ENCODE peak calls at places on chromosomes 12 and 14, in six cellular contexts. B is GM23248, F is psoas muscle, O is ovary, U is tibial artery, D is uterus. J is an unnamed sample. For H3K27me3, the result is how much of the 10 kb centered on the place peaks cover.

GRCh38 chr12:113911971-113912760 is 54.0 kb downstream of the RBM19 start:
- DNase-seq in B (no peak), F (no peak), O (no peak), U (no peak), D (no peak), J (no peak)

GRCh38 chr12:25041006-25041741 is 92.3 kb upstream of the BCAT1 start:
- DNase-seq in B (no peak), F (no peak), O (no peak), U (no peak), D (no peak), J (no peak)

GRCh38 chr12:9651265-9651729 is 18.2 kb upstream of the CLEC2D start:
- DNase-seq in B (peak), F (no peak), O (no peak), U (no peak), D (no peak), J (no peak)

GRCh38 chr12:41361791-41362190 is 173.7 kb downstream of the PDZRN4 start:
- DNase-seq in B (no peak), F (no peak), O (no peak), U (no peak), D (no peak), J (no peak)

GRCh38 chr12:131803995-131804521 is 24.1 kb upstream of the MMP17 start:
- DNase-seq in B (peak), F (no peak), O (peak), U (no peak), D (no peak), J (no peak)

GRCh38 chr12:83388551-83388950 is 701.8 kb downstream of the TMTC2 start:
- DNase-seq in B (no peak), F (no peak), O (no peak), U (no peak), D (no peak), J (no peak)

GRCh38 chr12:113470871-113471618 is 626 bp downstream of the LHX5 start:
- DNase-seq in B (no peak), F (no peak), O (no peak), U (no peak), D (no peak), J (no peak)

GRCh38 chr12:100404769-100405407 is 48.0 kb downstream of the SLC17A8 start:
- DNase-seq in B (peak), F (no peak), O (no peak), U (no peak), D (no peak), J (peak)

GRCh38 chr12:47343684-47344567 is 264.2 kb upstream of the AMIGO2 start:
- DNase-seq in B (peak), F (no peak), O (no peak), U (no peak), D (no peak), J (no peak)

GRCh38 chr12:105330283-105330937 is at the start of gene C12orf75:
- DNase-seq in B (peak), F (peak), O (peak), U (peak), D (peak), J (peak)

GRCh38 chr14:100780646-100781355 is 45.1 kb upstream of the MEG3 start:
- DNase-seq in B (no peak), F (no peak), O (peak), U (peak), D (no peak), J (no peak)

GRCh38 chr12:53696285-53696654 is 20.4 kb upstream of the ATP5MC2 start:
- DNase-seq in B (peak), F (no peak), O (no peak), U (no peak), D (no peak), J (peak)

GRCh38 chr12:53696655-53697321 is 20.9 kb upstream of the ATP5MC2 start:
- DNase-seq in B (no peak), F (no peak), O (no peak), U (no peak), D (no peak), J (no peak)

GRCh38 chr12:53698948-53699672 is 23.2 kb upstream of the ATP5MC2 start:
- DNase-seq in B (no peak), F (no peak), O (no peak), U (no peak), D (no peak), J (no peak)

GRCh38 chr12:53694746-53695145 is 18.9 kb upstream of the ATP5MC2 start:
- DNase-seq in B (no peak), F (no peak), O (no peak), U (no peak), D (no peak), J (no peak)

GRCh38 chr12:53695148-53696138 is 19.6 kb upstream of the ATP5MC2 start:
- DNase-seq in B (peak), F (peak), O (peak), U (peak), D (no peak), J (no peak)
- H3K4me3 ChIP-seq in B (peak), F (peak), O (no peak), U (no peak), D (no peak), J (peak)

DNA sequence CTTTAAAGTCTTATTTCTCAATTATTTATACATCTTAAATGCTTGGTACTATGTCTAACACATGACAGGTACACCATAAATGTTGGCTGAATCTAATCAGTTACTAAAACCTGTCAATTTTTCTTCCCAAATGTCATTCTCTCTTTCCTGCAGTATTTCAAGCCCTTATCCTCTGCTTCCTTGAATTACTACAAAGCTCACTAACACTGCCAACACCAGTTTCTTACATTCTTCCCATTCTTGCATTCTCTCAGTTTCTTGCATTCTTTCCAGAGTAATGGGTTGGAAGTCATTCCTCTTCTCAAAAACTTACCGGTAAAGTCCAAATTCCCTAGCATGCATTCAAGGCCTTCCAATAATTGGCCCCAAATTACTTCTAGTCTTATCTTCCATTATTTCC is 9.6 kb upstream of the SMARCC2 start:
- DNase-seq in B (no peak), F (no peak), O (no peak), U (no peak), D (no peak), J (no peak)
- H3K27ac ChIP-seq in B (no peak), F (no peak), O (no peak), U (no peak), D (no peak), J (no peak)

GRCh38 chr14:28762290-28762948 is 4.2 kb upstream of the FOXG1 start:
- DNase-seq in B (no peak), F (no peak), O (no peak), U (no peak), D (no peak), J (no peak)
- H3K27me3 ChIP-seq in B (half or more), F (under half), O (under half), U (under half), D (under half), J (half or more)

GRCh38 chr12:51971679-51972423 is 20.4 kb downstream of the ACVR1B start:
- DNase-seq in B (no peak), F (no peak), O (no peak), U (no peak), D (no peak), J (no peak)

GRCh38 chr12:51973560-51973959 is 22.1 kb downstream of the ACVR1B start:
- DNase-seq in B (peak), F (no peak), O (no peak), U (no peak), D (no peak), J (no peak)

GRCh38 chr12:51972849-51973273 is 21.4 kb downstream of the ACVR1B start:
- DNase-seq in B (peak), F (peak), O (no peak), U (peak), D (peak), J (peak)

GRCh38 chr12:51970904-51971646 is 19.6 kb downstream of the ACVR1B start:
- DNase-seq in B (peak), F (no peak), O (no peak), U (no peak), D (no peak), J (no peak)

GRCh38 chr12:51972424-51972812 is 20.9 kb downstream of the ACVR1B start:
- DNase-seq in B (no peak), F (no peak), O (no peak), U (no peak), D (no peak), J (no peak)
- H3K4me3 ChIP-seq in B (peak), F (peak), O (no peak), U (no peak), D (no peak), J (no peak)

DNA sequence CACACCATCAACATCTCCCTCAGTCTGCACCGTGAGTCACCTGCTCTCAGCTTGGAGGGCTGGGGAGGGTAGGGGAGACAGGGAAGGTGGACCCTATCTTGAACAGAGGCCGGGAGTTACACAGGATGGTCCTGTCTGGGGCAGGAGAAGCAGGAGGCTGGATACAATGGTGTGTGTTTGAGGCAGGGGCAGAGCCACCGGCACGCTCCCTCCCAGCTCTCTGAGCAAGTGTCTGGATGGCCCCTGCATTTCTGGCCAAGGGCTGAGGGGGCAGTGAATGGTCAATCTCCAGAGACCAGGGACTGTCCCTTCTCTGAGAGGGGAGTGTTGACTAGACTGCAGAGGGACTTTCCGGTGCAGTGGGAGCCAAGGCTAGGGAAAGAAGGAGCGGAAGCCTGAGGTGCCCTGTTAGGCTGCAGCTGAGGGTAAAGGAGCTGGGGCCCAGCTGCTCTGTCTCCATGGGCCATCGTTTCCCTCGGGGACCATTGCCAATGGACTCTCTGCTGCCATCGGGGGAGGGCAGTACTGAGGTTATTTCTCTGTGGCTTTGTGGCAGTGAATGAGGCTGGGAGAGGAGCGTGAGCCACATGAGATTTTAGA is 1.9 kb downstream of the LRP1-AS start:
- DNase-seq in B (peak), F (no peak), O (no peak), U (no peak), D (peak), J (no peak)
- H3K27ac ChIP-seq in B (peak), F (peak), O (peak), U (peak), D (peak), J (no peak)

J was measured in lower lobe of right lung.